ENCODE peak calls at places on chromosome 19, in seven cellular contexts. H is activated T-cell treated with anti-CD3 and anti-CD28 coated beads, Interleukin-2, amount 50 U/mL, for 48 hours; T is pancreas; K is EH; M is lower leg skin; N is NCI-H69; W is head of caudate nucleus. R is an unnamed sample.

GRCh38 chr19:17686027-17686511 is 2.1 kb downstream of the UNC13A start:
- DNase-seq in H (no peak), T (no peak), K (peak; percentile 82), M (no peak), N (no peak), W (peak; percentile 76), R (no peak)

GRCh38 chr19:3656747-3657394 is 30.3 kb upstream of the CACTIN start:
- DNase-seq in H (no peak), T (no peak), K (no peak), M (no peak), N (peak; percentile 27), W (no peak), R (no peak)

GRCh38 chr19:12085074-12085818 is 20.7 kb downstream of the ZNF844 start:
- DNase-seq in H (no peak), T (no peak), K (no peak), M (no peak), N (no peak), W (no peak), R (no peak)

GRCh38 chr19:57171551-57172081 is 4.3 kb upstream of the DUXA start:
- DNase-seq in H (peak; percentile 32), T (peak; percentile 70), K (peak; percentile 11), M (peak; percentile 19), N (peak; percentile 54), W (peak; percentile 69), R (no peak)

GRCh38 chr19:42246143-42246868 is 3.9 kb upstream of the GSK3A start:
- DNase-seq in H (peak; percentile 32), T (peak; percentile 87), K (peak; percentile 86), M (peak; percentile 70), N (peak; percentile 76), W (peak; percentile 89), R (peak; percentile 78)

GRCh38 chr19:45250216-45250831 is 747 bp upstream of the MARK4 start:
- DNase-seq in H (no peak), T (no peak), K (no peak), M (no peak), N (peak; percentile 29), W (no peak), R (no peak)

GRCh38 chr19:44303305-44303704 is 1.5 kb downstream of the ZNF235 start:
- DNase-seq in H (no peak), T (no peak), K (no peak), M (no peak), N (no peak), W (no peak), R (no peak)

GRCh38 chr19:1047696-1048147 is 7.8 kb downstream of the ABCA7 start:
- DNase-seq in H (no peak), T (no peak), K (no peak), M (no peak), N (no peak), W (no peak), R (no peak)

GRCh38 chr19:36605101-36605838 is at the start of gene ZNF382:
- DNase-seq in H (peak; percentile 90), T (peak; percentile 85), K (peak; percentile 61), M (peak; percentile 15), N (no peak), W (peak; percentile 93), R (peak; percentile 3)

GRCh38 chr19:21134934-21135366 is 6.9 kb upstream of the ZNF431 start:
- DNase-seq in H (no peak), T (no peak), K (no peak), M (no peak), N (no peak), W (no peak), R (no peak)

GRCh38 chr19:45901432-45901903 is 945 bp downstream of the MYPOP start:
- DNase-seq in H (peak; percentile 59), T (peak; percentile 78), K (peak; percentile 40), M (no peak), N (peak; percentile 65), W (peak; percentile 56), R (no peak)

GRCh38 chr19:39212377-39212742 is 8.3 kb upstream of the SYCN start:
- DNase-seq in H (peak; percentile 83), T (peak; percentile 47), K (no peak), M (no peak), N (peak; percentile 62), W (peak; percentile 51), R (no peak)

GRCh38 chr19:43501661-43502418 is 2.7 kb downstream of the PHLDB3 start:
- DNase-seq in H (no peak), T (no peak), K (no peak), M (no peak), N (peak; percentile 67), W (no peak), R (no peak)

GRCh38 chr19:311813-312261 is 20.6 kb upstream of the PLPP2 start:
- DNase-seq in H (no peak), T (no peak), K (no peak), M (no peak), N (no peak), W (no peak), R (no peak)

GRCh38 chr19:38326591-38326990 is 6.9 kb downstream of the KCNK6 start:
- DNase-seq in H (no peak), T (no peak), K (no peak), M (no peak), N (no peak), W (no peak), R (no peak)

R was measured in HFFc6.